ENCODE peak calls at places on chromosome 13, in six cellular contexts. K is EL; Z is bronchial epithelial cell; W is tibial artery; I is CD8-positive, alpha-beta memory T cell; Q is IMR-90. S is an unnamed sample.

GRCh38 chr13:90591927-90592268 is 755.6 kb upstream of the MIR17HG start:
- DNase-seq in K (no peak), Z (peak; percentile 38), W (no peak), I (no peak), Q (no peak), S (no peak)

GRCh38 chr13:59979589-59979988 is 184.1 kb downstream of the DIAPH3 start:
- DNase-seq in K (no peak), Z (no peak), W (no peak), I (peak; percentile 4), Q (no peak), S (no peak)

GRCh38 chr13:32443111-32443510 is 15.2 kb upstream of the N4BP2L1 start:
- DNase-seq in K (peak; percentile 19), Z (peak; percentile 27), W (no peak), I (peak; percentile 20), Q (peak; percentile 23), S (peak; percentile 22)

GRCh38 chr13:21230516-21230915 is 54.1 kb downstream of the MRPL57 start:
- DNase-seq in K (no peak), Z (no peak), W (no peak), I (no peak), Q (no peak), S (no peak)

GRCh38 chr13:76993021-76993420 is 1.1 kb downstream of the CLN5 start:
- DNase-seq in K (peak; percentile 20), Z (peak; percentile 65), W (no peak), I (no peak), Q (peak; percentile 28), S (peak; percentile 31)

GRCh38 chr13:112651750-112652511 is 37.9 kb upstream of the ATP11A start:
- DNase-seq in K (no peak), Z (no peak), W (no peak), I (no peak), Q (no peak), S (peak; percentile 1)

GRCh38 chr13:45162821-45163220 is 38.0 kb downstream of the KCTD4 start:
- DNase-seq in K (peak; percentile 78), Z (peak; percentile 95), W (no peak), I (no peak), Q (peak; percentile 95), S (peak; percentile 91)

GRCh38 chr13:60431108-60431700 is 34.2 kb downstream of the TDRD3 start:
- DNase-seq in K (peak; percentile 59), Z (peak; percentile 70), W (no peak), I (peak; percentile 50), Q (peak; percentile 72), S (peak; percentile 68)

GRCh38 chr13:99572131-99572530 is 70.9 kb downstream of the TM9SF2 start:
- DNase-seq in K (no peak), Z (no peak), W (no peak), I (no peak), Q (peak; percentile 4), S (peak; percentile 81)

GRCh38 chr13:33388254-33388998 is 102.9 kb upstream of the STARD13 start:
- DNase-seq in K (no peak), Z (peak; percentile 77), W (no peak), I (no peak), Q (no peak), S (no peak)

GRCh38 chr13:35621989-35622388 is 145.5 kb upstream of the MAB21L1 start:
- DNase-seq in K (peak; percentile 66), Z (peak; percentile 78), W (no peak), I (no peak), Q (peak; percentile 2), S (peak; percentile 85)

GRCh38 chr13:35984776-35985453 is 146.3 kb downstream of the DCLK1 start:
- DNase-seq in K (no peak), Z (no peak), W (no peak), I (no peak), Q (no peak), S (no peak)

GRCh38 chr13:113078895-113079720 is 26.5 kb upstream of the F7 start:
- DNase-seq in K (no peak), Z (no peak), W (no peak), I (no peak), Q (no peak), S (no peak)

GRCh38 chr13:28559636-28560259 is 64.8 kb upstream of the FLT1 start:
- DNase-seq in K (no peak), Z (no peak), W (no peak), I (no peak), Q (no peak), S (no peak)

GRCh38 chr13:97254809-97255208 is 32.7 kb downstream of the MBNL2 start:
- DNase-seq in K (peak; percentile 77), Z (peak; percentile 96), W (no peak), I (no peak), Q (peak; percentile 86), S (peak; percentile 92)

GRCh38 chr13:35747594-35747993 is 271.1 kb upstream of the MAB21L1 start:
- DNase-seq in K (no peak), Z (no peak), W (no peak), I (no peak), Q (no peak), S (no peak)

GRCh38 chr13:41465965-41466364 is 8.6 kb downstream of the RGCC start:
- DNase-seq in K (no peak), Z (no peak), W (no peak), I (peak; percentile 37), Q (no peak), S (no peak)

GRCh38 chr13:26300140-26300539 is 46.2 kb downstream of the CDK8 start:
- DNase-seq in K (peak; percentile 82), Z (peak; percentile 80), W (no peak), I (no peak), Q (peak; percentile 86), S (peak; percentile 8)

GRCh38 chr13:30446122-30446500 is 19.6 kb downstream of the HMGB1 start:
- DNase-seq in K (no peak), Z (no peak), W (no peak), I (no peak), Q (no peak), S (no peak)

GRCh38 chr13:21872795-21873194 is 201.9 kb downstream of the FGF9 start:
- DNase-seq in K (no peak), Z (peak; percentile 52), W (no peak), I (no peak), Q (peak; percentile 12), S (peak; percentile 56)

GRCh38 chr13:74158028-74158427 is 23.8 kb upstream of the KLF12 start:
- DNase-seq in K (no peak), Z (no peak), W (no peak), I (no peak), Q (peak; percentile 47), S (peak; percentile 23)

GRCh38 chr13:42152495-42152894 is 104.0 kb downstream of the DGKH start:
- DNase-seq in K (no peak), Z (no peak), W (no peak), I (no peak), Q (no peak), S (no peak)

GRCh38 chr13:24032674-24033073 is 127.8 kb upstream of the SPATA13 start:
- DNase-seq in K (peak; percentile 26), Z (no peak), W (no peak), I (no peak), Q (peak; percentile 34), S (peak; percentile 39)

GRCh38 chr13:43273362-43273761 is 250.0 kb downstream of the DNAJC15 start:
- DNase-seq in K (peak; percentile 79), Z (peak; percentile 24), W (no peak), I (no peak), Q (peak; percentile 59), S (peak; percentile 2)

GRCh38 chr13:104315606-104316005 is 1249.4 kb upstream of the SLC10A2 start:
- DNase-seq in K (peak; percentile 73), Z (peak; percentile 96), W (no peak), I (no peak), Q (peak; percentile 97), S (peak; percentile 99)

GRCh38 chr13:111855016-111855590 is 211.8 kb upstream of the SOX1 start:
- DNase-seq in K (no peak), Z (no peak), W (no peak), I (no peak), Q (no peak), S (peak; percentile 17)

GRCh38 chr13:21106089-21106488 is 44.7 kb upstream of the LATS2 start:
- DNase-seq in K (peak; percentile 74), Z (no peak), W (no peak), I (no peak), Q (peak; percentile 74), S (peak; percentile 38)

GRCh38 chr13:78323848-78324247 is 279.5 kb downstream of the POU4F1 start:
- DNase-seq in K (peak; percentile 7), Z (peak; percentile 82), W (no peak), I (no peak), Q (no peak), S (peak; percentile 4)

GRCh38 chr13:84574851-84575250 is 692.6 kb upstream of the SLITRK1 start:
- DNase-seq in K (peak; percentile 39), Z (peak; percentile 28), W (no peak), I (no peak), Q (peak; percentile 16), S (peak; percentile 5)

GRCh38 chr13:92265408-92265807 is 867.0 kb downstream of the GPC5 start:
- DNase-seq in K (no peak), Z (no peak), W (no peak), I (no peak), Q (peak; percentile 0), S (no peak)

GRCh38 chr13:105914637-105915036 is 620.8 kb downstream of the EFNB2 start:
- DNase-seq in K (peak; percentile 61), Z (peak; percentile 10), W (no peak), I (no peak), Q (peak; percentile 95), S (peak; percentile 3)

GRCh38 chr13:80469841-80470378 is 129.0 kb upstream of the SPRY2 start:
- DNase-seq in K (peak; percentile 45), Z (peak; percentile 91), W (peak; percentile 93), I (no peak), Q (peak; percentile 31), S (peak; percentile 39)

GRCh38 chr13:80340643-80341097 is 256 bp downstream of the SPRY2 start:
- DNase-seq in K (no peak), Z (peak; percentile 46), W (peak; percentile 28), I (peak; percentile 16), Q (peak; percentile 70), S (no peak)

GRCh38 chr13:84230568-84230967 is 348.3 kb upstream of the SLITRK1 start:
- DNase-seq in K (no peak), Z (no peak), W (no peak), I (no peak), Q (no peak), S (no peak)

GRCh38 chr13:95204231-95204765 is 97.0 kb downstream of the ABCC4 start:
- DNase-seq in K (no peak), Z (no peak), W (no peak), I (no peak), Q (no peak), S (no peak)

GRCh38 chr13:29994911-29995601 is 144.6 kb upstream of the UBL3 start:
- DNase-seq in K (no peak), Z (no peak), W (peak; percentile 56), I (no peak), Q (no peak), S (no peak)

GRCh38 chr13:66803759-66804456 is 426.2 kb downstream of the PCDH9 start:
- DNase-seq in K (no peak), Z (no peak), W (no peak), I (no peak), Q (peak; percentile 2), S (no peak)

S was measured in kidney tubule cell.